ENCODE peak calls at places on chromosomes 4 and X, in ten cellular contexts. H is foreskin keratinocyte, O is OCI-LY7, W is A549, Y is left ventricle myocardium inferior, N is neural progenitor cell, D is upper lobe of right lung, J is cardiac muscle cell, B is IMR-90, K is tibial artery. T is an unnamed sample.

GRCh38 chrX:133179500-133179899 is 38.7 kb downstream of the TFDP3 start:
- DNase-seq in Y (no peak), B (no peak), D (no peak), K (no peak), N (no peak), J (no peak), O (no peak), H (no peak), W (no peak), T (no peak)

GRCh38 chr4:170229021-170229420 is 139.3 kb upstream of the AADAT start:
- DNase-seq in B (no peak), W (no peak), O (no peak), H (peak; percentile 64), J (no peak), D (no peak), K (no peak), N (peak; percentile 53), Y (no peak), T (no peak)

GRCh38 chr4:150078996-150079581 is 844 bp downstream of the DCLK2 start:
- DNase-seq in K (peak; percentile 29), J (peak; percentile 49), Y (peak; percentile 34), O (no peak), N (peak; percentile 64), W (peak; percentile 22), H (no peak), B (peak; percentile 40), D (peak; percentile 67), T (peak; percentile 43)

GRCh38 chr4:70895405-70895804 is 6.8 kb upstream of the MOB1B start:
- DNase-seq in W (no peak), D (no peak), H (no peak), Y (no peak), K (no peak), O (no peak), B (no peak), J (peak; percentile 7), N (no peak), T (no peak)

GRCh38 chrX:635428-636192 is 5.0 kb downstream of the SHOX start:
- DNase-seq in Y (no peak), O (no peak), J (no peak), K (no peak), N (peak; percentile 40), B (no peak), D (no peak), H (no peak), W (no peak), T (no peak)

GRCh38 chr4:94428884-94429283 is 22.9 kb upstream of the PDLIM5 start:
- DNase-seq in D (no peak), Y (no peak), B (no peak), H (no peak), J (no peak), K (no peak), O (no peak), N (no peak), W (no peak), T (no peak)

GRCh38 chrX:130560558-130560957 is 158.8 kb downstream of the RBMX2 start:
- DNase-seq in K (no peak), Y (no peak), W (no peak), J (peak; percentile 28), D (no peak), O (no peak), H (no peak), B (no peak), N (no peak), T (no peak)

GRCh38 chr4:21366312-21366711 is 582.3 kb downstream of the KCNIP4 start:
- DNase-seq in H (no peak), O (no peak), B (no peak), N (no peak), D (no peak), K (no peak), Y (no peak), J (no peak), W (no peak), T (no peak)

GRCh38 chr4:181670506-181670905 is 572.7 kb upstream of the TENM3 start:
- DNase-seq in D (no peak), K (no peak), N (no peak), H (no peak), B (no peak), O (no peak), J (no peak), W (no peak), Y (no peak), T (no peak)

GRCh38 chr4:5162909-5163508 is 111.7 kb downstream of the STK32B start:
- DNase-seq in D (no peak), Y (no peak), J (no peak), N (no peak), O (no peak), B (no peak), W (no peak), H (no peak), K (no peak), T (no peak)

GRCh38 chr4:168830777-168831512 is 179.1 kb downstream of the CBR4 start:
- DNase-seq in B (no peak), J (no peak), K (no peak), N (no peak), W (peak; percentile 18), H (no peak), Y (no peak), D (no peak), O (no peak), T (no peak)

GRCh38 chr4:1404573-1405248 is 1.5 kb downstream of the NKX1-1 start:
- DNase-seq in J (no peak), O (no peak), K (no peak), H (no peak), B (no peak), W (no peak), D (peak; percentile 46), N (no peak), Y (no peak), T (no peak)

GRCh38 chr4:16029886-16030285 is 53.9 kb downstream of the PROM1 start:
- DNase-seq in W (no peak), Y (no peak), J (no peak), D (no peak), B (no peak), O (no peak), H (no peak), K (no peak), N (no peak), T (no peak)

GRCh38 chrX:149540133-149540620 is 635 bp upstream of the EOLA1 start:
- DNase-seq in H (no peak), W (peak; percentile 55), N (peak; percentile 95), B (peak; percentile 84), Y (peak; percentile 93), D (peak; percentile 95), K (peak; percentile 93), J (peak; percentile 92), O (peak; percentile 89), T (peak; percentile 96)

GRCh38 chr4:2272828-2273120 is 10.9 kb upstream of the MXD4 start:
- DNase-seq in Y (no peak), N (no peak), W (no peak), O (no peak), K (no peak), D (no peak), B (no peak), H (no peak), J (no peak), T (peak; percentile 5)

GRCh38 chr4:108988514-108989195 is 225.8 kb upstream of the ETNPPL start:
- DNase-seq in J (no peak), N (no peak), D (no peak), B (peak; percentile 59), O (no peak), K (no peak), Y (no peak), W (no peak), H (no peak), T (no peak)

GRCh38 chr4:78566834-78567501 is 15.4 kb downstream of the ANXA3 start:
- DNase-seq in Y (no peak), D (no peak), O (no peak), J (no peak), W (no peak), K (no peak), H (no peak), N (no peak), B (no peak), T (no peak)

GRCh38 chr4:125891597-125892258 is 577.0 kb downstream of the FAT4 start:
- DNase-seq in O (no peak), Y (no peak), B (peak; percentile 98), J (no peak), W (no peak), D (no peak), N (no peak), H (no peak), K (no peak), T (no peak)

GRCh38 chrX:131827935-131828334 is 195.2 kb upstream of the STK26 start:
- DNase-seq in D (no peak), W (no peak), N (peak; percentile 79), Y (no peak), B (no peak), O (peak; percentile 27), H (no peak), K (no peak), J (peak; percentile 63), T (no peak)
- TF ChIP-seq CTCF in D (no peak), W (no peak), N (peak; percentile 58), Y (no peak), B (peak; percentile 30), O (peak; percentile 60), H (peak; percentile 50), K (no peak), J (peak; percentile 16), T (no peak)

GRCh38 chrX:154430916-154431315 is 2.4 kb downstream of the ATP6AP1 start:
- DNase-seq in O (no peak), Y (no peak), J (no peak), N (no peak), B (no peak), K (no peak), W (no peak), H (no peak), D (peak; percentile 68), T (peak; percentile 16)
- H3K4me1 ChIP-seq in O (peaks cover 15% of the 10 kb centered on the region), Y (peaks cover 31% of the 10 kb centered on the region), J (no peaks in the 10 kb centered on the region), N (no peaks in the 10 kb centered on the region), B (peaks cover 2% of the 10 kb centered on the region), K (peaks cover 5% of the 10 kb centered on the region), W (peaks cover 11% of the 10 kb centered on the region), H (no peaks in the 10 kb centered on the region), D (peaks cover 3% of the 10 kb centered on the region), T (no peaks in the 10 kb centered on the region)

GRCh38 chr4:57370691-57371090 is 260.5 kb upstream of the IGFBP7 start:
- DNase-seq in D (no peak), Y (no peak), B (no peak), J (no peak), H (no peak), O (no peak), K (no peak), N (no peak), W (no peak), T (no peak)
- TF ChIP-seq CTCF in D (no peak), Y (no peak), B (no peak), J (no peak), H (no peak), O (no peak), K (no peak), N (no peak), W (no peak), T (no peak)

DNA sequence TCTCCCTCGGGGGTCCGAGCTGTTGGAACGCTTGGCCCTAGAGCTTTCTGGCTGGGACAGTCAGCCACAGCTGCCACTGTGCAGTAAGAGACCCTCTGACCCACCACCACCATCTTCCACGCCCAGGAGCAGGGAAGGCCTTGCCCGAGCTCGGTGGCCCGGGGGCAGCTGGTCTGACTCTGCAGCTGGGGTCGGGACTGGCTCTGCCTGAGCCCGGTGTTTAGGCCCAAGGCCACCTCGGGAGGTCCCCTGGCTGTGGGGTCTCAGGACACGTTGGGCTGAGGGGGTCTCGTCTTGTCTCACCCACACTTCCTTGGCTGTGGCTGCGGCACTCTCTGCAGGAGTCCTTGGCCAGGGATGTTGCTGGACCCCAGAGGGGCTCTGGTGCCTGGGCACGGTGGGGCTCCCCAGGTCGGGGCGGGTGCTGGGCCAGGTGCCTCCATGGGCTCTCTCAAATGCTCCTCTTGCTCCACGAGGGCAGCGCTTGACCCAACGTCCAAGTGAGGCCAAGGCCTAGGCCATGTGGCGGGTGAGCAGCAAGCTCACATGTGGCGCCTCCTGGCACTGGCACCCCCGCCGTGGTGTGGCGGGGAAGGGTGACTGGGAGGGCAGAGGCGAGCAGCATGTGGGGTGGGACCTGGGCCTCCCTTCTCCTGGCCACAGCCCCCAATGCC is 22.9 kb downstream of the DOK7 start:
- DNase-seq in N (no peak), K (no peak), W (no peak), O (no peak), B (no peak), D (no peak), Y (no peak), H (no peak), J (no peak), T (no peak)
- H3K4me1 ChIP-seq in N (peaks cover 39% of the 10 kb centered on the region), K (peaks cover 28% of the 10 kb centered on the region), W (peaks cover 33% of the 10 kb centered on the region), O (peaks cover 31% of the 10 kb centered on the region), B (no peaks in the 10 kb centered on the region), D (peaks cover 8% of the 10 kb centered on the region), Y (peaks cover 63% of the 10 kb centered on the region), H (peaks cover 6% of the 10 kb centered on the region), J (peaks cover 21% of the 10 kb centered on the region), T (peaks cover 25% of the 10 kb centered on the region)